ENCODE peak calls at places on chromosomes 4 and X, in five cellular contexts. One of them, this sample, is unnamed.

GRCh38 chr4:37666625-37667071 is 19.5 kb downstream of the RELL1 start:
- DNase-seq in hepatocyte: peak; percentile 84
- DNase-seq in bronchial epithelial cell: peak; percentile 98
- DNase-seq in AG04449: no peak
- DNase-seq in H1: no peak
- DNase-seq in this sample: peak; percentile 96

GRCh38 chr4:11451720-11452119 is 23.0 kb upstream of the HS3ST1 start:
- DNase-seq in H1: no peak
- DNase-seq in AG04449: no peak
- DNase-seq in bronchial epithelial cell: peak; percentile 92
- DNase-seq in hepatocyte: no peak
- DNase-seq in this sample: no peak

GRCh38 chrX:55489315-55490009 is at the start of gene USP51:
- DNase-seq in hepatocyte: peak; percentile 81
- DNase-seq in bronchial epithelial cell: peak; percentile 37
- DNase-seq in H1: peak; percentile 57
- DNase-seq in AG04449: no peak
- DNase-seq in this sample: peak; percentile 73

GRCh38 chrX:119541188-119541587 is 24.0 kb downstream of the STEEP1 start:
- DNase-seq in H1: no peak
- DNase-seq in bronchial epithelial cell: peak; percentile 75
- DNase-seq in hepatocyte: no peak
- DNase-seq in AG04449: peak; percentile 3
- DNase-seq in this sample: peak; percentile 87

GRCh38 chr4:45323453-45324058 is 597.2 kb upstream of the GNPDA2 start:
- DNase-seq in bronchial epithelial cell: no peak
- DNase-seq in H1: no peak
- DNase-seq in AG04449: no peak
- DNase-seq in hepatocyte: no peak
- DNase-seq in this sample: no peak

GRCh38 chrX:50081282-50081955 is 119.4 kb downstream of the AKAP4 start:
- DNase-seq in hepatocyte: peak; percentile 37
- DNase-seq in bronchial epithelial cell: peak; percentile 27
- DNase-seq in H1: peak; percentile 43
- DNase-seq in AG04449: no peak
- DNase-seq in this sample: peak; percentile 41

GRCh38 chr4:52665592-52665991 is 6.5 kb upstream of the USP46 start:
- DNase-seq in hepatocyte: no peak
- DNase-seq in H1: no peak
- DNase-seq in AG04449: no peak
- DNase-seq in bronchial epithelial cell: peak; percentile 42
- DNase-seq in this sample: peak; percentile 22

GRCh38 chrX:130916636-130917422 is 13.8 kb upstream of the ENOX2 start:
- DNase-seq in bronchial epithelial cell: peak; percentile 22
- DNase-seq in hepatocyte: peak; percentile 46
- DNase-seq in H1: peak; percentile 47
- DNase-seq in AG04449: no peak
- DNase-seq in this sample: peak; percentile 63

GRCh38 chr4:129371901-129372300 is 275.9 kb downstream of the C4orf33 start:
- DNase-seq in bronchial epithelial cell: no peak
- DNase-seq in H1: no peak
- DNase-seq in AG04449: no peak
- DNase-seq in hepatocyte: no peak
- DNase-seq in this sample: no peak

GRCh38 chr4:6917445-6918241 is 8.0 kb downstream of the TBC1D14 start:
- DNase-seq in hepatocyte: peak; percentile 92
- DNase-seq in H1: no peak
- DNase-seq in AG04449: no peak
- DNase-seq in bronchial epithelial cell: peak; percentile 30
- DNase-seq in this sample: no peak

GRCh38 chrX:51336584-51336983 is 4.0 kb downstream of the NUDT10 start:
- DNase-seq in H1: no peak
- DNase-seq in AG04449: no peak
- DNase-seq in hepatocyte: peak; percentile 55
- DNase-seq in bronchial epithelial cell: peak; percentile 35
- DNase-seq in this sample: peak; percentile 51

GRCh38 chr4:165838575-165838974 is 34.5 kb upstream of the TLL1 start:
- DNase-seq in hepatocyte: no peak
- DNase-seq in AG04449: no peak
- DNase-seq in bronchial epithelial cell: no peak
- DNase-seq in H1: no peak
- DNase-seq in this sample: no peak

GRCh38 chr4:141339386-141339785 is 118.7 kb downstream of the ZNF330 start:
- DNase-seq in hepatocyte: no peak
- DNase-seq in bronchial epithelial cell: no peak
- DNase-seq in H1: no peak
- DNase-seq in AG04449: no peak
- DNase-seq in this sample: no peak

GRCh38 chr4:17400696-17401095 is 111.2 kb downstream of the QDPR start:
- DNase-seq in H1: no peak
- DNase-seq in hepatocyte: no peak
- DNase-seq in AG04449: no peak
- DNase-seq in bronchial epithelial cell: no peak
- DNase-seq in this sample: no peak

GRCh38 chrX:15790766-15791380 is 589 bp downstream of the ZRSR2 start:
- DNase-seq in H1: no peak
- DNase-seq in AG04449: no peak
- DNase-seq in hepatocyte: peak; percentile 4
- DNase-seq in bronchial epithelial cell: peak; percentile 15
- DNase-seq in this sample: peak; percentile 4

GRCh38 chr4:137705171-137705783 is 173.0 kb upstream of the PCDH18 start:
- DNase-seq in H1: no peak
- DNase-seq in bronchial epithelial cell: peak; percentile 10
- DNase-seq in AG04449: peak; percentile 73
- DNase-seq in hepatocyte: peak; percentile 46
- DNase-seq in this sample: peak; percentile 96

GRCh38 chr4:14265651-14266050 is 638.1 kb upstream of the BOD1L1 start:
- DNase-seq in bronchial epithelial cell: no peak
- DNase-seq in hepatocyte: no peak
- DNase-seq in AG04449: no peak
- DNase-seq in H1: no peak
- DNase-seq in this sample: peak; percentile 27

GRCh38 chrX:153387987-153388721 is 13.0 kb downstream of the PNMA6E start:
- DNase-seq in AG04449: no peak
- DNase-seq in hepatocyte: no peak
- DNase-seq in bronchial epithelial cell: no peak
- DNase-seq in H1: no peak
- DNase-seq in this sample: no peak

DNA sequence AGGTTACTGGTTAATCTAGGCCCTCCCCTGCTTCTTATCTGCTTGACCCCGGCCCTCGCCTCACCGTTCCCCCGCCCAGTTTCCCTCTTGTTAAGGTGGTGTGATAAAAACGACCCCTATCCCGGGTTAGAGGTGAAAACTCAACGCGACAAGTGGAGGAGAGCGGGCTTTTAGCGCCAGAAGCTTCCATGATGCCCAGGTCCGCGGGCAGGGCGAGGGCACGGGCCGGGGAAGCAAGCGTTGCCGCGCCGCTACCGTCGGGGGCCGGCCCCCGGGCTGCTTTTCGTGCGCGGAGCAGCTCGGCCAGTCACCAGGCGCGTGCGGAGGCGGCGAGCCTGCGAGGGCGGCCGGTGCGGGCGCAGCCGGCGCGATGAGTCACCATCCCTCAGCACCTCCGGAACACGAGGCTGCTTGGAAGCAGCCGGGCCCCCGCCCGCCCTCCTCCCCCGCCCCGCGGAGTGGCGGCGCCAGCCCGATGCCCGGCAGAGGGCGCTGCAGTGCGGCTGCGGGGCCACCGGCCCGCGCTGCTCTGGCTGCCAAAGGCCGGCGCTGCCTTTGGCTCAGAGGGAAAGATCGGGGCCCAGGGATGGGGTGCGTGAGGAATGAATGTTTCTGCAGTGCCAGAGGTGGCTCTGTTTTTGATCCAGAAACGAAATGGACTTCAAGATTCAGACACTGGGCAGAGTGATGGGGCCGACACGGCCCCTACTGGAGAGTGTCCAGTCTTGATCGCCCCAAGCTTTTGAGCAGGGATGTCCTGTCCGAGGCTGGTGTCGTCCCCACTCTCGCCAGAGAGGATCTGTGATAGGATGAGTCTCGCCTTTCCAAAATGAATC is 107.8 kb downstream of the NHSL2 start:
- DNase-seq in H1: peak; percentile 84
- DNase-seq in AG04449: no peak
- DNase-seq in bronchial epithelial cell: peak; percentile 77
- DNase-seq in hepatocyte: peak; percentile 92
- DNase-seq in this sample: peak; percentile 86
- H3K4me3 ChIP-seq in H1: peak overlapping the region; percentile 19
- H3K4me3 ChIP-seq in AG04449: peak overlapping the region; percentile 32
- H3K4me3 ChIP-seq in bronchial epithelial cell: no peak overlapping the region
- H3K4me3 ChIP-seq in hepatocyte: no peak overlapping the region
- H3K4me3 ChIP-seq in this sample: no peak overlapping the region

DNA sequence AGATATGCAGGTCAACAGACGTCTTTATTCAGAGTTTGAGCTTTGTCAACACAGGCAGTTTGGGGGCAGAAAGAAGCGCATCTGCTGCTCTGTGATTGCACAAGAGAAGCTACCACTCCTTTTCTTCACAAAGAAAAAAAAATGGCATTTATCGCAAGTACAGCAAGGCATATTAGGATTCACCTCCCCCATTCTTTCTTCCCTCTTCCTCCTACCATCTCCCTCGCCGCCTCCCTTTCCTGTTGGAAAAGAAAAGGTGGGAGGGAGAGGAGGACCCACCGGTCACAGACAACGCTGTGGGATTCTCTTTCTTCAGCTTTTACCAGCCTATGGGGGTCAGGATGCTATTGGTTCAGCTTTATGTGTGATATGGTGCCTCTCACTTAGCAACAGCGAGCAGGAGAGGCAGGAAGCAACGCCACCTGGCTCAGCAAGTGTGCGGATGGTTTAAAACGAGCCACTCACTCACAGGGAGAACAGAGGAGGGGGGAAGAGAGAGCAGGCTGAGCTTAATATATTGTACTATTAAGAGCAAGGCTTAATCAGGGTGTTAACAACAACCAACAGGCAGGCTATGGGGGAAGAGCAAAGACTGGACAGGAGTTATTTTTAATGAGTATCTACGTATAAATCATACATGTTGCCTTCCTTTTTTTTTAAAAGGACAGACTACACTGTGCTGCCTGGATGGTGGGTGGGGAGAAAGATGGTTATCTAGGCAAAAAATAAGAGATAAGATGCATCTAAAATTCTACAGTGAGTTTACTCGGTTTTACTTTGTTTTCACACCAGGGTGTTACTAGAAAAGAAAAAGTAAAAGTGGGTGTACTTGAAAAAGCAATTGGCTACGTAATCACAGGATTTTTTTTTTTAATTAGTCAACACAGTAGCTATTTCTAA is 104.7 kb downstream of the MAML3 start:
- DNase-seq in hepatocyte: peak; percentile 75
- DNase-seq in bronchial epithelial cell: peak; percentile 30
- DNase-seq in AG04449: no peak
- DNase-seq in H1: peak; percentile 55
- DNase-seq in this sample: peak; percentile 74
- TF ChIP-seq CTCF in hepatocyte: no peak
- TF ChIP-seq CTCF in bronchial epithelial cell: no peak
- TF ChIP-seq CTCF in AG04449: no peak
- TF ChIP-seq CTCF in H1: peak; percentile 15
- TF ChIP-seq CTCF in this sample: no peak

GRCh38 chr4:42149004-42149403 is 3.5 kb downstream of the BEND4 start:
- DNase-seq in H1: no peak
- DNase-seq in hepatocyte: no peak
- DNase-seq in bronchial epithelial cell: no peak
- DNase-seq in AG04449: no peak
- DNase-seq in this sample: no peak

GRCh38 chr4:42152507-42153504 is at the start of gene BEND4:
- DNase-seq in hepatocyte: no peak
- DNase-seq in bronchial epithelial cell: no peak
- DNase-seq in AG04449: no peak
- DNase-seq in H1: peak; percentile 55
- DNase-seq in this sample: no peak

GRCh38 chr4:42151568-42152506 is 618 bp downstream of the BEND4 start:
- DNase-seq in AG04449: no peak
- DNase-seq in hepatocyte: peak; percentile 26
- DNase-seq in bronchial epithelial cell: no peak
- DNase-seq in H1: peak; percentile 89
- DNase-seq in this sample: no peak

GRCh38 chr4:42148453-42148852 is 4.0 kb downstream of the BEND4 start:
- DNase-seq in AG04449: no peak
- DNase-seq in hepatocyte: no peak
- DNase-seq in bronchial epithelial cell: no peak
- DNase-seq in H1: no peak
- DNase-seq in this sample: no peak

DNA sequence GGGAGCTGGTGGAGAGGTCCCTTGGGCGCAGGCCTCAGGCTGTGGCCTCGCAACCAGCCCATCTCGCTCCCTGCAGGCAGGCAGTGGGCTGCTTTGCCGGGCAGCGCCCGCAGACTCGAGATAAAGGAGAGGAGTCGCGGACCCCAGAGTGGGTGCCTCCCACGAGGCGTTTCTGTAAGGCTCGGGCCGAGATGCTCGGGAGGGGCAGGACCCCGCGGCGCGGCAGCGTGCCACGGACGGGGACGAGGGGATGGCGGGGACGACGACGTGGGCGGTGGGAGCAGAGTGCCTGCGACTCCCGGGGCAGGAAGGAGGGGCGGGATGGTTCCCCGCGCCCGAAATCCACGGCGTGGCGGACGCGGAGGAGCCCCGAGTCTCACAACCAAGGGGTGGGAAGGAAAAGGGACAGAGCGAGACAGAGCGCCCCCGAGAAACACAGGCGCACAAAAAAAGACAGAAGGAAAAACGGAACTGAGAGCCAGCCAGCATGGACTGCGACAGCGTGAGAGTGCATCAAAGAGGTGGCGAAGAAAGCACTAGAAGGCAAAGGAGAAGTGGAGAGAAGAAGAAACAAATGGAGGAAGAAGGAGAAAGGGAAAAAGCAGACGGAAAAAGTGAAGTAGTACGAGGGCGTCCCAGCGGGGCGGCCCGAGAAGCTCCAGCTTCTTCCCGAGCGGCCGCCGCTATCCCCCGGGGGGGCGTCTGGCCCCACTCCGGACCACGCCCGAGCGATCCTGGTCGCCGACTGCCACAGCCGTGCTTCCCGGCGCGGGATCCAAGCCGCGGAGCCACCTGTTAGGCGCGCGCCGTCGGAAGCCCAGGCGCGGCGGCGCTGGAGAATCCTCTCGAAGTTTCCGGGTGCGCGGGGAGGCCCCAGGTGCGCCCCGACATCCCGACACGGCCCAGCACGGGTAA is 1.5 kb downstream of the BEND4 start:
- DNase-seq in AG04449: no peak
- DNase-seq in bronchial epithelial cell: no peak
- DNase-seq in H1: peak; percentile 55
- DNase-seq in hepatocyte: peak; percentile 13
- DNase-seq in this sample: no peak
- H3K4me3 ChIP-seq in AG04449: no peak overlapping the region
- H3K4me3 ChIP-seq in bronchial epithelial cell: no peak overlapping the region
- H3K4me3 ChIP-seq in H1: peak overlapping the region; percentile 65
- H3K4me3 ChIP-seq in hepatocyte: peak overlapping the region; percentile 67
- H3K4me3 ChIP-seq in this sample: no peak overlapping the region

GRCh38 chr4:113762851-113763172 is 1.3 kb upstream of the CAMK2D start:
- DNase-seq in AG04449: no peak
- DNase-seq in hepatocyte: no peak
- DNase-seq in bronchial epithelial cell: no peak
- DNase-seq in H1: no peak
- DNase-seq in this sample: no peak
- TF ChIP-seq CTCF in AG04449: no peak
- TF ChIP-seq CTCF in hepatocyte: no peak
- TF ChIP-seq CTCF in bronchial epithelial cell: no peak
- TF ChIP-seq CTCF in H1: no peak
- TF ChIP-seq CTCF in this sample: peak; percentile 0

This sample was measured in cardiac fibroblast.